ENCODE peak calls at places on chromosomes 16 and 17, in seven cellular contexts. Q is globus pallidus, N is nephron progenitor cell, V is NCI-H2029 treated with DMSO at 0.1 percent for 48 hours, M is NCI-H524, C is astrocyte of the spinal cord, E is aorta. F is an unnamed sample.

GRCh38 chr17:9987779-9988585 is 82.9 kb upstream of the RCVRN start:
- DNase-seq in Q (peak; percentile 34), N (peak; percentile 55), V (no peak), M (peak; percentile 29), C (no peak), E (no peak), F (peak; percentile 49)

GRCh38 chr17:79203016-79203415 is 128.4 kb downstream of the ENGASE start:
- DNase-seq in Q (no peak), N (no peak), V (no peak), M (peak; percentile 96), C (no peak), E (no peak), F (no peak)

GRCh38 chr17:31558748-31559646 is 167.5 kb downstream of the RAB11FIP4 start:
- DNase-seq in Q (peak; percentile 78), N (peak; percentile 75), V (no peak), M (peak; percentile 84), C (peak; percentile 78), E (peak; percentile 89), F (peak; percentile 66)

GRCh38 chr16:85986931-85987749 is 88.2 kb downstream of the IRF8 start:
- DNase-seq in Q (no peak), N (peak; percentile 56), V (no peak), M (peak; percentile 23), C (no peak), E (no peak), F (peak; percentile 26)

GRCh38 chr16:46996952-46997458 is 23.5 kb upstream of the DNAJA2 start:
- DNase-seq in Q (no peak), N (no peak), V (no peak), M (no peak), C (no peak), E (no peak), F (no peak)

GRCh38 chr16:88585269-88585668 is 15.1 kb downstream of the ZC3H18 start:
- DNase-seq in Q (no peak), N (no peak), V (no peak), M (no peak), C (no peak), E (no peak), F (no peak)

GRCh38 chr17:68200689-68201424 is 47.0 kb upstream of the AMZ2 start:
- DNase-seq in Q (peak; percentile 64), N (peak; percentile 90), V (peak; percentile 61), M (peak; percentile 92), C (peak; percentile 63), E (peak; percentile 88), F (peak; percentile 88)

GRCh38 chr16:14629612-14629918 is 495 bp downstream of the PARN start:
- DNase-seq in Q (no peak), N (no peak), V (no peak), M (peak; percentile 41), C (peak; percentile 18), E (no peak), F (no peak)

GRCh38 chr16:3983081-3983520 is 102.6 kb upstream of the CREBBP start:
- DNase-seq in Q (peak; percentile 25), N (peak; percentile 77), V (peak; percentile 49), M (peak; percentile 88), C (peak; percentile 56), E (peak; percentile 77), F (peak; percentile 58)

GRCh38 chr17:58156839-58157803 is 8.9 kb downstream of the OR4D1 start:
- DNase-seq in Q (no peak), N (peak; percentile 62), V (no peak), M (peak; percentile 84), C (no peak), E (no peak), F (peak; percentile 41)

GRCh38 chr17:50177983-50178834 is 12.4 kb downstream of the SGCA start:
- DNase-seq in Q (peak; percentile 39), N (peak; percentile 65), V (peak; percentile 12), M (peak; percentile 88), C (peak; percentile 99), E (peak; percentile 95), F (peak; percentile 52)

GRCh38 chr17:42980274-42980765 is at the start of gene RUNDC1:
- DNase-seq in Q (peak; percentile 84), N (peak; percentile 97), V (peak; percentile 41), M (peak; percentile 87), C (peak; percentile 89), E (peak; percentile 95), F (peak; percentile 83)

GRCh38 chr16:27640277-27640600 is 90.3 kb downstream of the KATNIP start:
- DNase-seq in Q (no peak), N (no peak), V (no peak), M (peak; percentile 92), C (no peak), E (no peak), F (no peak)

GRCh38 chr17:72150632-72151460 is 30.0 kb downstream of the SOX9 start:
- DNase-seq in Q (peak; percentile 92), N (no peak), V (peak; percentile 50), M (no peak), C (no peak), E (no peak), F (no peak)

GRCh38 chr16:49780436-49780835 is 75.5 kb downstream of the ZNF423 start:
- DNase-seq in Q (no peak), N (no peak), V (no peak), M (no peak), C (no peak), E (no peak), F (no peak)

GRCh38 chr17:65634533-65634932 is 73.1 kb upstream of the AXIN2 start:
- DNase-seq in Q (no peak), N (no peak), V (peak; percentile 47), M (no peak), C (no peak), E (no peak), F (no peak)

GRCh38 chr16:13935408-13935807 is 15.5 kb downstream of the ERCC4 start:
- DNase-seq in Q (no peak), N (peak; percentile 51), V (no peak), M (no peak), C (no peak), E (no peak), F (peak; percentile 50)

GRCh38 chr17:14198013-14198412 is 38.6 kb downstream of the CDRT15 start:
- DNase-seq in Q (no peak), N (peak; percentile 22), V (peak; percentile 32), M (no peak), C (no peak), E (no peak), F (no peak)

GRCh38 chr16:30723725-30724355 is 24.4 kb upstream of the PHKG2 start:
- DNase-seq in Q (no peak), N (no peak), V (no peak), M (no peak), C (no peak), E (no peak), F (no peak)

GRCh38 chr17:76953926-76954325 is 85.7 kb downstream of the MGAT5B start:
- DNase-seq in Q (no peak), N (no peak), V (no peak), M (no peak), C (no peak), E (no peak), F (no peak)